ENCODE peak calls at places on chromosomes 6 and 20, in seven cellular contexts. One of them, this sample, is unnamed.

GRCh38 chr6:97778290-97779038 is 495.4 kb upstream of the MMS22L start:
- ATAC-seq in central memory CD8-positive, alpha-beta T cell: no peak
- ATAC-seq in aorta: no peak
- ATAC-seq in activated CD8-positive, alpha-beta T cell treated with anti-CD3 and anti-CD28 coated beads, Interleukin-2, amount 10 ng/mL, durations not matched to agents 7 days and 5 days: no peak
- ATAC-seq in left lobe of liver: no peak
- ATAC-seq in T-helper 17 cell: no peak
- ATAC-seq in heart right ventricle: no peak
- ATAC-seq in this sample: no peak

GRCh38 chr20:61127311-61128044 is 124.6 kb upstream of the CDH4 start:
- ATAC-seq in central memory CD8-positive, alpha-beta T cell: no peak
- ATAC-seq in aorta: no peak
- ATAC-seq in activated CD8-positive, alpha-beta T cell treated with anti-CD3 and anti-CD28 coated beads, Interleukin-2, amount 10 ng/mL, durations not matched to agents 7 days and 5 days: no peak
- ATAC-seq in left lobe of liver: no peak
- ATAC-seq in T-helper 17 cell: no peak
- ATAC-seq in heart right ventricle: no peak
- ATAC-seq in this sample: no peak

GRCh38 chr6:102742033-102742432 is 1348.5 kb downstream of the GRIK2 start:
- ATAC-seq in central memory CD8-positive, alpha-beta T cell: no peak
- ATAC-seq in aorta: no peak
- ATAC-seq in activated CD8-positive, alpha-beta T cell treated with anti-CD3 and anti-CD28 coated beads, Interleukin-2, amount 10 ng/mL, durations not matched to agents 7 days and 5 days: no peak
- ATAC-seq in left lobe of liver: no peak
- ATAC-seq in T-helper 17 cell: no peak
- ATAC-seq in heart right ventricle: no peak
- ATAC-seq in this sample: no peak

GRCh38 chr6:35048031-35048613 is 93.0 kb downstream of the TCP11 start:
- ATAC-seq in central memory CD8-positive, alpha-beta T cell: no peak
- ATAC-seq in aorta: no peak
- ATAC-seq in activated CD8-positive, alpha-beta T cell treated with anti-CD3 and anti-CD28 coated beads, Interleukin-2, amount 10 ng/mL, durations not matched to agents 7 days and 5 days: no peak
- ATAC-seq in left lobe of liver: no peak
- ATAC-seq in T-helper 17 cell: no peak
- ATAC-seq in heart right ventricle: no peak
- ATAC-seq in this sample: no peak

GRCh38 chr20:33423141-33423834 is 20.3 kb downstream of the SNTA1 start:
- ATAC-seq in central memory CD8-positive, alpha-beta T cell: no peak
- ATAC-seq in aorta: peak
- ATAC-seq in activated CD8-positive, alpha-beta T cell treated with anti-CD3 and anti-CD28 coated beads, Interleukin-2, amount 10 ng/mL, durations not matched to agents 7 days and 5 days: no peak
- ATAC-seq in left lobe of liver: no peak
- ATAC-seq in T-helper 17 cell: no peak
- ATAC-seq in heart right ventricle: peak
- ATAC-seq in this sample: no peak

GRCh38 chr20:17704589-17705317 is 5.0 kb downstream of the BANF2 start:
- ATAC-seq in central memory CD8-positive, alpha-beta T cell: no peak
- ATAC-seq in aorta: no peak
- ATAC-seq in activated CD8-positive, alpha-beta T cell treated with anti-CD3 and anti-CD28 coated beads, Interleukin-2, amount 10 ng/mL, durations not matched to agents 7 days and 5 days: no peak
- ATAC-seq in left lobe of liver: no peak
- ATAC-seq in T-helper 17 cell: no peak
- ATAC-seq in heart right ventricle: no peak
- ATAC-seq in this sample: no peak

GRCh38 chr20:64167676-64168075 is 3.4 kb downstream of the MYT1 start:
- ATAC-seq in central memory CD8-positive, alpha-beta T cell: no peak
- ATAC-seq in aorta: no peak
- ATAC-seq in activated CD8-positive, alpha-beta T cell treated with anti-CD3 and anti-CD28 coated beads, Interleukin-2, amount 10 ng/mL, durations not matched to agents 7 days and 5 days: no peak
- ATAC-seq in left lobe of liver: no peak
- ATAC-seq in T-helper 17 cell: no peak
- ATAC-seq in heart right ventricle: no peak
- ATAC-seq in this sample: no peak

GRCh38 chr6:106069478-106069877 is 16.7 kb upstream of the PRDM1 start:
- ATAC-seq in central memory CD8-positive, alpha-beta T cell: no peak
- ATAC-seq in aorta: no peak
- ATAC-seq in activated CD8-positive, alpha-beta T cell treated with anti-CD3 and anti-CD28 coated beads, Interleukin-2, amount 10 ng/mL, durations not matched to agents 7 days and 5 days: no peak
- ATAC-seq in left lobe of liver: no peak
- ATAC-seq in T-helper 17 cell: no peak
- ATAC-seq in heart right ventricle: no peak
- ATAC-seq in this sample: no peak

GRCh38 chr6:34157236-34157830 is 11.4 kb upstream of the GRM4 start:
- ATAC-seq in central memory CD8-positive, alpha-beta T cell: no peak
- ATAC-seq in aorta: no peak
- ATAC-seq in activated CD8-positive, alpha-beta T cell treated with anti-CD3 and anti-CD28 coated beads, Interleukin-2, amount 10 ng/mL, durations not matched to agents 7 days and 5 days: no peak
- ATAC-seq in left lobe of liver: no peak
- ATAC-seq in T-helper 17 cell: no peak
- ATAC-seq in heart right ventricle: no peak
- ATAC-seq in this sample: no peak

GRCh38 chr6:150294713-150295112 is 74.1 kb upstream of the IYD start:
- ATAC-seq in central memory CD8-positive, alpha-beta T cell: no peak
- ATAC-seq in aorta: no peak
- ATAC-seq in activated CD8-positive, alpha-beta T cell treated with anti-CD3 and anti-CD28 coated beads, Interleukin-2, amount 10 ng/mL, durations not matched to agents 7 days and 5 days: no peak
- ATAC-seq in left lobe of liver: no peak
- ATAC-seq in T-helper 17 cell: no peak
- ATAC-seq in heart right ventricle: no peak
- ATAC-seq in this sample: no peak

GRCh38 chr20:4180355-4180754 is 165.0 kb upstream of the RNF24 start:
- ATAC-seq in central memory CD8-positive, alpha-beta T cell: no peak
- ATAC-seq in aorta: no peak
- ATAC-seq in activated CD8-positive, alpha-beta T cell treated with anti-CD3 and anti-CD28 coated beads, Interleukin-2, amount 10 ng/mL, durations not matched to agents 7 days and 5 days: no peak
- ATAC-seq in left lobe of liver: no peak
- ATAC-seq in T-helper 17 cell: no peak
- ATAC-seq in heart right ventricle: no peak
- ATAC-seq in this sample: no peak

GRCh38 chr6:37131104-37131959 is 38.6 kb upstream of the PIM1 start:
- ATAC-seq in central memory CD8-positive, alpha-beta T cell: no peak
- ATAC-seq in aorta: peak
- ATAC-seq in activated CD8-positive, alpha-beta T cell treated with anti-CD3 and anti-CD28 coated beads, Interleukin-2, amount 10 ng/mL, durations not matched to agents 7 days and 5 days: no peak
- ATAC-seq in left lobe of liver: no peak
- ATAC-seq in T-helper 17 cell: no peak
- ATAC-seq in heart right ventricle: peak
- ATAC-seq in this sample: no peak

GRCh38 chr6:138465007-138465645 is 34.2 kb downstream of the NHSL1 start:
- ATAC-seq in central memory CD8-positive, alpha-beta T cell: no peak
- ATAC-seq in aorta: no peak
- ATAC-seq in activated CD8-positive, alpha-beta T cell treated with anti-CD3 and anti-CD28 coated beads, Interleukin-2, amount 10 ng/mL, durations not matched to agents 7 days and 5 days: no peak
- ATAC-seq in left lobe of liver: no peak
- ATAC-seq in T-helper 17 cell: no peak
- ATAC-seq in heart right ventricle: no peak
- ATAC-seq in this sample: no peak

GRCh38 chr6:137217801-137218472 is 1.2 kb downstream of the IFNGR1 start:
- ATAC-seq in central memory CD8-positive, alpha-beta T cell: no peak
- ATAC-seq in aorta: no peak
- ATAC-seq in activated CD8-positive, alpha-beta T cell treated with anti-CD3 and anti-CD28 coated beads, Interleukin-2, amount 10 ng/mL, durations not matched to agents 7 days and 5 days: no peak
- ATAC-seq in left lobe of liver: peak
- ATAC-seq in T-helper 17 cell: no peak
- ATAC-seq in heart right ventricle: peak
- ATAC-seq in this sample: peak

GRCh38 chr20:19860742-19861141 is 102.7 kb downstream of the RIN2 start:
- ATAC-seq in central memory CD8-positive, alpha-beta T cell: no peak
- ATAC-seq in aorta: no peak
- ATAC-seq in activated CD8-positive, alpha-beta T cell treated with anti-CD3 and anti-CD28 coated beads, Interleukin-2, amount 10 ng/mL, durations not matched to agents 7 days and 5 days: no peak
- ATAC-seq in left lobe of liver: peak
- ATAC-seq in T-helper 17 cell: no peak
- ATAC-seq in heart right ventricle: no peak
- ATAC-seq in this sample: no peak

GRCh38 chr6:44232676-44233559 is 9.5 kb downstream of the SLC29A1 start:
- ATAC-seq in central memory CD8-positive, alpha-beta T cell: no peak
- ATAC-seq in aorta: no peak
- ATAC-seq in activated CD8-positive, alpha-beta T cell treated with anti-CD3 and anti-CD28 coated beads, Interleukin-2, amount 10 ng/mL, durations not matched to agents 7 days and 5 days: no peak
- ATAC-seq in left lobe of liver: no peak
- ATAC-seq in T-helper 17 cell: no peak
- ATAC-seq in heart right ventricle: no peak
- ATAC-seq in this sample: no peak

GRCh38 chr6:141152951-141153350 is 979.8 kb upstream of the GJE1 start:
- ATAC-seq in central memory CD8-positive, alpha-beta T cell: no peak
- ATAC-seq in aorta: no peak
- ATAC-seq in activated CD8-positive, alpha-beta T cell treated with anti-CD3 and anti-CD28 coated beads, Interleukin-2, amount 10 ng/mL, durations not matched to agents 7 days and 5 days: no peak
- ATAC-seq in left lobe of liver: no peak
- ATAC-seq in T-helper 17 cell: no peak
- ATAC-seq in heart right ventricle: no peak
- ATAC-seq in this sample: no peak

GRCh38 chr6:142444800-142445405 is 143.1 kb downstream of the ADGRG6 start:
- ATAC-seq in central memory CD8-positive, alpha-beta T cell: no peak
- ATAC-seq in aorta: no peak
- ATAC-seq in activated CD8-positive, alpha-beta T cell treated with anti-CD3 and anti-CD28 coated beads, Interleukin-2, amount 10 ng/mL, durations not matched to agents 7 days and 5 days: no peak
- ATAC-seq in left lobe of liver: no peak
- ATAC-seq in T-helper 17 cell: no peak
- ATAC-seq in heart right ventricle: no peak
- ATAC-seq in this sample: peak

GRCh38 chr6:53300656-53301551 is 47.8 kb downstream of the ELOVL5 start:
- ATAC-seq in central memory CD8-positive, alpha-beta T cell: peak
- ATAC-seq in aorta: peak
- ATAC-seq in activated CD8-positive, alpha-beta T cell treated with anti-CD3 and anti-CD28 coated beads, Interleukin-2, amount 10 ng/mL, durations not matched to agents 7 days and 5 days: peak
- ATAC-seq in left lobe of liver: peak
- ATAC-seq in T-helper 17 cell: peak
- ATAC-seq in heart right ventricle: peak
- ATAC-seq in this sample: no peak

GRCh38 chr6:14278000-14278399 is 160.4 kb downstream of the CD83 start:
- ATAC-seq in central memory CD8-positive, alpha-beta T cell: no peak
- ATAC-seq in aorta: no peak
- ATAC-seq in activated CD8-positive, alpha-beta T cell treated with anti-CD3 and anti-CD28 coated beads, Interleukin-2, amount 10 ng/mL, durations not matched to agents 7 days and 5 days: no peak
- ATAC-seq in left lobe of liver: no peak
- ATAC-seq in T-helper 17 cell: no peak
- ATAC-seq in heart right ventricle: no peak
- ATAC-seq in this sample: no peak

GRCh38 chr6:168496139-168496840 is 55.3 kb downstream of the SMOC2 start:
- ATAC-seq in central memory CD8-positive, alpha-beta T cell: no peak
- ATAC-seq in aorta: peak
- ATAC-seq in activated CD8-positive, alpha-beta T cell treated with anti-CD3 and anti-CD28 coated beads, Interleukin-2, amount 10 ng/mL, durations not matched to agents 7 days and 5 days: no peak
- ATAC-seq in left lobe of liver: no peak
- ATAC-seq in T-helper 17 cell: no peak
- ATAC-seq in heart right ventricle: no peak
- ATAC-seq in this sample: no peak

GRCh38 chr6:118451839-118452238 is 96.3 kb upstream of the PLN start:
- ATAC-seq in central memory CD8-positive, alpha-beta T cell: no peak
- ATAC-seq in aorta: no peak
- ATAC-seq in activated CD8-positive, alpha-beta T cell treated with anti-CD3 and anti-CD28 coated beads, Interleukin-2, amount 10 ng/mL, durations not matched to agents 7 days and 5 days: no peak
- ATAC-seq in left lobe of liver: no peak
- ATAC-seq in T-helper 17 cell: no peak
- ATAC-seq in heart right ventricle: no peak
- ATAC-seq in this sample: no peak

GRCh38 chr20:50360218-50360672 is 149.9 kb upstream of the PTPN1 start:
- ATAC-seq in central memory CD8-positive, alpha-beta T cell: no peak
- ATAC-seq in aorta: no peak
- ATAC-seq in activated CD8-positive, alpha-beta T cell treated with anti-CD3 and anti-CD28 coated beads, Interleukin-2, amount 10 ng/mL, durations not matched to agents 7 days and 5 days: no peak
- ATAC-seq in left lobe of liver: no peak
- ATAC-seq in T-helper 17 cell: no peak
- ATAC-seq in heart right ventricle: no peak
- ATAC-seq in this sample: no peak

GRCh38 chr6:30763618-30764489 is 19.5 kb upstream of the IER3 start:
- ATAC-seq in central memory CD8-positive, alpha-beta T cell: no peak
- ATAC-seq in aorta: no peak
- ATAC-seq in activated CD8-positive, alpha-beta T cell treated with anti-CD3 and anti-CD28 coated beads, Interleukin-2, amount 10 ng/mL, durations not matched to agents 7 days and 5 days: peak
- ATAC-seq in left lobe of liver: peak
- ATAC-seq in T-helper 17 cell: no peak
- ATAC-seq in heart right ventricle: peak
- ATAC-seq in this sample: no peak

GRCh38 chr20:38268115-38268514 is 7.6 kb upstream of the KIAA1755 start:
- ATAC-seq in central memory CD8-positive, alpha-beta T cell: no peak
- ATAC-seq in aorta: no peak
- ATAC-seq in activated CD8-positive, alpha-beta T cell treated with anti-CD3 and anti-CD28 coated beads, Interleukin-2, amount 10 ng/mL, durations not matched to agents 7 days and 5 days: no peak
- ATAC-seq in left lobe of liver: no peak
- ATAC-seq in T-helper 17 cell: no peak
- ATAC-seq in heart right ventricle: no peak
- ATAC-seq in this sample: no peak

GRCh38 chr6:107663308-107663707 is 160.8 kb downstream of the SCML4 start:
- ATAC-seq in central memory CD8-positive, alpha-beta T cell: no peak
- ATAC-seq in aorta: no peak
- ATAC-seq in activated CD8-positive, alpha-beta T cell treated with anti-CD3 and anti-CD28 coated beads, Interleukin-2, amount 10 ng/mL, durations not matched to agents 7 days and 5 days: no peak
- ATAC-seq in left lobe of liver: no peak
- ATAC-seq in T-helper 17 cell: no peak
- ATAC-seq in heart right ventricle: no peak
- ATAC-seq in this sample: no peak